ENCODE peak calls at places on chromosomes 4 and X, in seven cellular contexts. C is activated B cell treated with CpG ODN at 0.5 μM for 24 hours, Z is foreskin fibroblast, V is spleen, A is cardiac fibroblast, R is fibroblast of pulmonary artery, J is HFFc6. B is an unnamed sample.

GRCh38 chrX:139203681-139204575 is 326.6 kb upstream of the F9 start:
- DNase-seq in R (no peak), C (no peak), V (peak; percentile 83), J (no peak), A (no peak), Z (peak; percentile 31), B (peak; percentile 53)

GRCh38 chr4:7202391-7202790 is 10.1 kb downstream of the SORCS2 start:
- DNase-seq in A (peak; percentile 32), J (no peak), C (no peak), R (peak; percentile 28), V (no peak), Z (peak; percentile 25), B (no peak)

GRCh38 chrX:150771116-150771515 is 77.9 kb downstream of the MTMR1 start:
- DNase-seq in C (no peak), J (no peak), Z (no peak), A (no peak), R (no peak), V (no peak), B (no peak)

GRCh38 chr4:169723207-169723606 is 34.5 kb downstream of the HPF1 start:
- DNase-seq in J (no peak), A (peak; percentile 14), R (peak; percentile 13), V (no peak), C (no peak), Z (peak; percentile 30), B (no peak)

GRCh38 chrX:107825698-107826285 is at the start of gene MID2:
- DNase-seq in V (peak; percentile 80), J (peak; percentile 33), C (no peak), Z (peak; percentile 54), A (peak; percentile 51), R (peak; percentile 43), B (peak; percentile 8)

GRCh38 chrX:5752831-5753230 is 475.8 kb downstream of the NLGN4X start:
- DNase-seq in C (no peak), Z (no peak), V (no peak), R (no peak), A (no peak), J (no peak), B (no peak)

GRCh38 chr4:139453041-139453370 is 915 bp upstream of the RAB33B start:
- DNase-seq in Z (no peak), C (no peak), R (no peak), V (no peak), A (no peak), J (peak; percentile 68), B (no peak)

GRCh38 chrX:139192386-139192961 is 338.1 kb upstream of the F9 start:
- DNase-seq in R (no peak), J (no peak), C (no peak), V (no peak), Z (no peak), A (no peak), B (no peak)

GRCh38 chr4:169795585-169795984 is 37.8 kb upstream of the HPF1 start:
- DNase-seq in V (no peak), R (peak; percentile 18), C (no peak), J (peak; percentile 31), Z (peak; percentile 61), A (peak; percentile 66), B (no peak)

GRCh38 chr4:184215709-184216328 is 1.9 kb downstream of the ENPP6 start:
- DNase-seq in Z (no peak), R (no peak), C (no peak), A (no peak), J (no peak), V (no peak), B (no peak)

GRCh38 chr4:41369680-41370079 is 113.0 kb downstream of the UCHL1 start:
- DNase-seq in A (no peak), C (no peak), J (peak; percentile 4), V (no peak), Z (no peak), R (peak; percentile 24), B (no peak)

GRCh38 chr4:185774815-185775684 is 36.9 kb downstream of the SORBS2 start:
- DNase-seq in C (no peak), R (peak; percentile 87), J (peak; percentile 79), Z (peak; percentile 81), A (peak; percentile 97), V (no peak), B (no peak)

GRCh38 chr4:41346306-41347061 is 89.8 kb downstream of the UCHL1 start:
- DNase-seq in C (no peak), R (no peak), Z (peak; percentile 53), A (no peak), V (no peak), J (peak; percentile 41), B (no peak)

GRCh38 chr4:118716304-118716703 is 31.1 kb downstream of the METTL14 start:
- DNase-seq in V (no peak), J (no peak), C (no peak), Z (no peak), R (no peak), A (no peak), B (no peak)

GRCh38 chrX:152632445-152633097 is 5.1 kb upstream of the GABRQ start:
- DNase-seq in R (peak; percentile 48), C (no peak), V (no peak), A (peak; percentile 54), J (peak; percentile 28), Z (peak; percentile 66), B (peak; percentile 57)

GRCh38 chrX:149073464-149073863 is 431.6 kb downstream of the IDS start:
- DNase-seq in A (peak; percentile 9), R (peak; percentile 11), V (no peak), J (no peak), Z (no peak), C (no peak), B (no peak)

GRCh38 chr4:180134116-180134866 is 2108.9 kb upstream of the TENM3 start:
- DNase-seq in C (no peak), V (no peak), A (no peak), J (no peak), R (no peak), Z (no peak), B (no peak)

GRCh38 chr4:156892695-156893211 is 78.8 kb downstream of the PDGFC start:
- DNase-seq in A (no peak), C (no peak), J (no peak), V (no peak), R (no peak), Z (no peak), B (no peak)

GRCh38 chrX:39508300-39508692 is 589.5 kb downstream of the BCOR start:
- DNase-seq in A (no peak), Z (no peak), V (no peak), R (no peak), J (no peak), C (no peak), B (no peak)

DNA sequence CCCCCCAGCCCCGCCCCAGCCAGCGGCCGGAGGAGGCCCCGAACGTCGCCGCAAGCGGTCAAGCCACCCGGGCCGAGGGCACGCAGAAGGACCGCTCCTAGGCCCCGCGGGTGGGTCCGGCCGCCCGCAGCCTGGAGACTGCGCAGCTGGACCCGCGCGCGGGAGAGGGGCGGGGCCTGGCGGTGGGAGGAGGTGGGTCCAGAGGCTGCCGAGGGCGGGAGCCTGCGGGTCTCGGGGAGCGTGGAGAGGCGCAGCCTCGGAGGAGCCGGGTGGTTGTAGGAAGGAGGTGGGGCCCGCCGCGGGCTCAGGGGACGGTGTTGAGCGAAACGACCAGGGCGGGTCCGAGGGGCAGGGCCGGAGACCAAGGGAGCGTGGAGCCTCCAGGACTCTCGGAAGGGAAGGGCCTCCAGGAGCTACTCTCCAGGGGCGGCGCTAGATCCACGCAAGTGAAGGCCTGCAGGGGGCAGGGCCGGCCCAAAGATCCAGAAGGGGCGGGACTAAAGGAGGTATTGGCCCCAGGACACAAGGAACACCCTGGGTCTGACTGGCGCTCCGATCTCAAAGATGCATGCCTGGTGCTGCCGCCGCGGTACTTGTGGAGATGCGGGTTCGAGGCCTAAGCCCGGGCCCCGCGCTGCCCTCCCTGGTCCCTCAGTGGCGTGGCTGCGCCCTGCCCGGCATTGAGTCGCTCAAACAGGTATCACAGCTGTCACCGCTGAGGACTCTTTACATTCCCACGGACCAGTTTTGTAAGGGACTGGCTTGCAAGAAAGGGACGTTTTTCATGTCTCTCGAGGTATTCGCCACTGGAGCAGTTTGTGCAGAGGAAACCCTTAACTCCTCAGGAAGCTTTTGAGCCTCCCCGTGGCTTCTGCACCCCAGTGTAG is 5.9 kb downstream of the TIMM17B start:
- DNase-seq in V (peak; percentile 92), J (peak; percentile 84), Z (peak; percentile 93), R (peak; percentile 88), A (peak; percentile 86), C (peak; percentile 67), B (peak; percentile 61)
- TF ChIP-seq CTCF in V (peak; percentile 65), J (peak; percentile 69), Z (peak; percentile 40), R (peak; percentile 38), A (peak; percentile 44), C (no peak), B (peak; percentile 62)

DNA sequence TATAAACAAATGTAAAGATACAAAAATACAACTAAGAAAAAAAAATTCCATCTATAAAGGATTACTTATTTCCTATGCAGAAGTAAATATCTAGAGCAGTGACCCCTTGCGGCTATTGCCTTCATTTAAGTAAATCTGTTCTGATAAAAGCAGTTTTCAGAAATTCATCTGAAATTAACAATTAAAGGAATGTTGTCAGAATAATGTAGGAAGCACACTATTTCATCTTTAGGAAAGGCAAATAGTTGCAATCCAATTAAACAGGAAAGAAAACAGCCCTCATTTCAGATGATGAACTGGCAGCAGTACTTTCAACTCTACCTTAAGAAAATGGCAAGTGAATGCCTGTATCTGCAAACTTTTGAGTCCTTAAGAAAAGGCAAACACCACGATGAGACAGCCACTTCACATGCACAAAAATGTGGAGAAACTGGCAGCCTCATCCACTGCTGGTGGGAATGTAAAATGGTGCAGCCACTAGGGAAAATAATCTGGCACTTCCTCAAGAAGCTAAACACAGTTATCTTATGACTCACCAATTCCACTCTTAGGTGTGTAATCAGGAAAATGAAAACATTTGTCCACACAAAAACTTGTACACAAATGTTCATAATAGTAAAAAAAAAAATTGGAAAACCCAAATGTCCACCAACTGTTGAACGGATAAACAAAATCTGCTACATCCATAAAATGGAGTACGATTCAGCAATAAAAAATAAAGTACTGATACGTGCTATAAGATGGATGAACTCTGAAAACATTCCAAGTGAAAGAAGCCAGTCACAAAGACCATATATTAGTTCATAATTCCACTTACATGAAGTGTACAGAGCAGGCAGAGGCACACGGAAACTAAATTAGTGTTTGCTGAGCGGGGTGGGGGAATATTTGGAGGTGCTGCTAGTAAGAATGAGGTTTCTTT is 2.0 kb upstream of the THAP9 start:
- DNase-seq in R (peak; percentile 91), J (peak; percentile 88), A (peak; percentile 95), C (no peak), Z (peak; percentile 81), V (no peak), B (no peak)
- TF ChIP-seq CTCF in R (peak; percentile 31), J (peak; percentile 73), A (peak; percentile 22), C (no peak), Z (no peak), V (peak; percentile 40), B (peak; percentile 62)

DNA sequence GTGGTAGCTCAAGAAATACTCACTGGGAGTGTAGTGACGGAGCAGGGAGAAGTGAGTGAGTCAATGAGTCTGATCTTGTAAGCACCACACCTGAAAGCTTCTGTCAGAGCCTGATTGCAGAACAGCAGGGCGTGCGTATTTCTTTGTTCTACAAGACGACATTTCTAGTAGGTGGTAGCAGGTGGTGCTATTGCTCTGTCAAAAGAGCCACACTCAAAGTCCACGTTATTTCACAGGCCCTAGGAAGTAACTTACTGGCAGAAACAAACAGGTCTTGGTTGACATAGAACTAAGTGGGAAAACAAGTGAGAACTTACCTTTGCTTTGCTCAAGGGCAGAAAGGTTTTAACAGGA is 46.4 kb upstream of the SPRY1 start:
- DNase-seq in C (no peak), R (peak; percentile 51), A (peak; percentile 32), Z (no peak), J (no peak), V (no peak), B (no peak)
- TF ChIP-seq CTCF in C (no peak), R (no peak), A (no peak), Z (no peak), J (no peak), V (no peak), B (no peak)

GRCh38 chr4:15325987-15326386 is 101.8 kb upstream of the C1QTNF7 start:
- DNase-seq in A (no peak), C (no peak), V (no peak), J (no peak), R (no peak), Z (no peak), B (no peak)
- TF ChIP-seq CTCF in A (no peak), C (no peak), V (no peak), J (no peak), R (no peak), Z (no peak), B (no peak)

B was measured in neural crest cell.